ENCODE peak calls at places on chromosomes 5 and 9, in five cellular contexts. W is upper lobe of right lung, Q is WERI-Rb-1, F is T-helper 17 cell, I is choroid plexus epithelial cell. S is an unnamed sample.

GRCh38 chr5:135489466-135490244 is 37.5 kb upstream of the TIFAB start:
- DNase-seq in W (no peak), Q (no peak), F (no peak), I (no peak), S (no peak)

GRCh38 chr5:67732471-67732870 is 483.1 kb upstream of the PIK3R1 start:
- DNase-seq in W (no peak), Q (no peak), F (no peak), I (no peak), S (no peak)

GRCh38 chr9:102113191-102113590 is 374.7 kb upstream of the GRIN3A start:
- DNase-seq in W (no peak), Q (no peak), F (no peak), I (peak; percentile 4), S (no peak)

GRCh38 chr9:100525563-100525962 is 52.3 kb upstream of the CAVIN4 start:
- DNase-seq in W (no peak), Q (no peak), F (no peak), I (no peak), S (no peak)

GRCh38 chr5:174283176-174283575 is 237.7 kb downstream of the NSG2 start:
- DNase-seq in W (no peak), Q (no peak), F (no peak), I (no peak), S (no peak)

GRCh38 chr9:91187311-91187964 is 174.3 kb downstream of the AUH start:
- DNase-seq in W (no peak), Q (no peak), F (no peak), I (no peak), S (no peak)

GRCh38 chr5:59036274-59036961 is 453.5 kb downstream of the RAB3C start:
- DNase-seq in W (no peak), Q (no peak), F (no peak), I (peak; percentile 99), S (peak; percentile 72)

GRCh38 chr5:38165435-38165834 is 92.9 kb upstream of the EGFLAM start:
- DNase-seq in W (no peak), Q (no peak), F (no peak), I (no peak), S (no peak)

GRCh38 chr5:57900356-57900944 is 417.8 kb upstream of the ACTBL2 start:
- DNase-seq in W (no peak), Q (no peak), F (no peak), I (peak; percentile 45), S (no peak)

GRCh38 chr9:104923289-104923688 is 4.7 kb downstream of the ABCA1 start:
- DNase-seq in W (no peak), Q (no peak), F (no peak), I (peak; percentile 95), S (no peak)

GRCh38 chr5:122192883-122193496 is 63.6 kb downstream of the ZNF474 start:
- DNase-seq in W (no peak), Q (peak; percentile 23), F (no peak), I (peak; percentile 87), S (peak; percentile 50)

GRCh38 chr9:89902450-89902849 is 297.6 kb downstream of the GADD45G start:
- DNase-seq in W (no peak), Q (no peak), F (no peak), I (no peak), S (no peak)

GRCh38 chr5:103393131-103393754 is 134.7 kb downstream of the MACIR start:
- DNase-seq in W (no peak), Q (no peak), F (no peak), I (peak; percentile 60), S (no peak)

GRCh38 chr5:58255970-58256369 is 203.9 kb downstream of the PLK2 start:
- DNase-seq in W (no peak), Q (no peak), F (no peak), I (no peak), S (no peak)

GRCh38 chr9:96256800-96257199 is 45.2 kb downstream of the HSD17B3 start:
- DNase-seq in W (no peak), Q (peak; percentile 33), F (no peak), I (peak; percentile 20), S (no peak)

GRCh38 chr5:1035421-1036405 is 27.1 kb downstream of the NKD2 start:
- DNase-seq in W (no peak), Q (no peak), F (no peak), I (no peak), S (no peak)

GRCh38 chr5:399296-400281 is 43.4 kb upstream of the EXOC3 start:
- DNase-seq in W (peak; percentile 93), Q (peak; percentile 40), F (no peak), I (peak; percentile 82), S (peak; percentile 97)

GRCh38 chr9:110918316-110919054 is 119.8 kb downstream of the LPAR1 start:
- DNase-seq in W (no peak), Q (no peak), F (no peak), I (peak; percentile 86), S (peak; percentile 16)

GRCh38 chr5:59286510-59286909 is 607.0 kb downstream of the PDE4D start:
- DNase-seq in W (no peak), Q (no peak), F (no peak), I (no peak), S (no peak)

GRCh38 chr9:127927457-127928231 is 2.9 kb downstream of the PIP5KL1 start:
- DNase-seq in W (peak; percentile 90), Q (no peak), F (peak; percentile 82), I (no peak), S (no peak)

GRCh38 chr9:94623253-94623652 is 16.1 kb downstream of the FBP1 start:
- DNase-seq in W (peak; percentile 73), Q (peak; percentile 68), F (no peak), I (peak; percentile 46), S (no peak)

GRCh38 chr5:9176641-9177040 is 369.2 kb downstream of the SEMA5A start:
- DNase-seq in W (no peak), Q (no peak), F (no peak), I (peak; percentile 36), S (no peak)

GRCh38 chr5:72141440-72142271 is 34.4 kb downstream of the MAP1B start:
- DNase-seq in W (no peak), Q (no peak), F (no peak), I (peak; percentile 95), S (peak; percentile 70)

GRCh38 chr9:37262410-37262809 is 142.0 kb downstream of the ZCCHC7 start:
- DNase-seq in W (no peak), Q (peak; percentile 34), F (no peak), I (peak; percentile 75), S (peak; percentile 12)

GRCh38 chr5:139543423-139543991 is 17.6 kb upstream of the UBE2D2 start:
- DNase-seq in W (peak; percentile 85), Q (no peak), F (peak; percentile 27), I (peak; percentile 27), S (peak; percentile 25)

GRCh38 chr9:135827866-135828580 is 79.3 kb downstream of the CAMSAP1 start:
- DNase-seq in W (peak; percentile 54), Q (no peak), F (no peak), I (no peak), S (no peak)

GRCh38 chr9:124869986-124870560 is 8.1 kb downstream of the ARPC5L start:
- DNase-seq in W (peak; percentile 81), Q (peak; percentile 54), F (peak; percentile 43), I (peak; percentile 51), S (peak; percentile 29)

GRCh38 chr9:114761515-114761914 is 44.3 kb downstream of the TNFSF15 start:
- DNase-seq in W (no peak), Q (no peak), F (no peak), I (no peak), S (no peak)

GRCh38 chr9:131500939-131501541 is 1.7 kb upstream of the POMT1 start:
- DNase-seq in W (no peak), Q (no peak), F (no peak), I (peak; percentile 67), S (peak; percentile 45)

GRCh38 chr9:129569506-129570449 is 51.1 kb downstream of the C9orf50 start:
- DNase-seq in W (no peak), Q (peak; percentile 82), F (no peak), I (peak; percentile 63), S (peak; percentile 41)

GRCh38 chr5:150710165-150710564 is 9.3 kb upstream of the RBM22 start:
- DNase-seq in W (no peak), Q (no peak), F (no peak), I (peak; percentile 15), S (no peak)